ENCODE peak calls at places on chromosomes 2 and 18, in eight cellular contexts. D is fibroblast of mammary gland, P is AG09309, S is heart right ventricle, L is K562, B is neural crest cell, V is kidney, H is stomach. K is an unnamed sample.

GRCh38 chr2:234632527-234633391 is 135.9 kb upstream of the ARL4C start:
- DNase-seq in D (peak; percentile 78), P (peak; percentile 78), S (no peak), L (no peak), B (no peak), V (no peak), H (no peak), K (no peak)

GRCh38 chr18:61575419-61575818 is 242.2 kb downstream of the CDH20 start:
- DNase-seq in D (no peak), P (no peak), S (no peak), L (no peak), B (no peak), V (no peak), H (no peak), K (no peak)

GRCh38 chr2:46942143-46942526 is 26.5 kb upstream of the MCFD2 start:
- DNase-seq in D (no peak), P (no peak), S (peak; percentile 34), L (peak; percentile 38), B (no peak), V (peak; percentile 77), H (peak; percentile 50), K (no peak)

GRCh38 chr2:73939419-73939818 is 12.7 kb downstream of the DGUOK start:
- DNase-seq in D (peak; percentile 86), P (peak; percentile 20), S (no peak), L (no peak), B (no peak), V (no peak), H (peak; percentile 55), K (no peak)

GRCh38 chr2:197677056-197677455 is 1.7 kb upstream of the RFTN2 start:
- DNase-seq in D (no peak), P (no peak), S (no peak), L (no peak), B (no peak), V (no peak), H (no peak), K (no peak)

GRCh38 chr2:37871453-37872191 is 53.5 kb upstream of the RMDN2 start:
- DNase-seq in D (peak; percentile 86), P (peak; percentile 71), S (no peak), L (no peak), B (no peak), V (no peak), H (no peak), K (no peak)

GRCh38 chr2:20796374-20796791 is 26.5 kb downstream of the LDAH start:
- DNase-seq in D (peak; percentile 69), P (peak; percentile 27), S (no peak), L (no peak), B (no peak), V (no peak), H (no peak), K (no peak)

GRCh38 chr2:129374452-129374851 is 605.0 kb upstream of the RAB6C start:
- DNase-seq in D (no peak), P (no peak), S (no peak), L (no peak), B (no peak), V (no peak), H (no peak), K (no peak)

GRCh38 chr2:112021781-112022231 is 33.3 kb upstream of the TMEM87B start:
- DNase-seq in D (peak; percentile 36), P (no peak), S (no peak), L (peak; percentile 80), B (no peak), V (no peak), H (no peak), K (no peak)

GRCh38 chr18:6022089-6022444 is 126.7 kb upstream of the TMEM200C start:
- DNase-seq in D (peak; percentile 49), P (no peak), S (no peak), L (no peak), B (no peak), V (no peak), H (no peak), K (no peak)

GRCh38 chr2:101208830-101209229 is 43.9 kb upstream of the CNOT11 start:
- DNase-seq in D (no peak), P (no peak), S (no peak), L (no peak), B (no peak), V (no peak), H (no peak), K (no peak)

GRCh38 chr2:101200714-101201113 is 49.5 kb upstream of the TBC1D8 start:
- DNase-seq in D (peak; percentile 76), P (no peak), S (no peak), L (no peak), B (no peak), V (no peak), H (no peak), K (no peak)

GRCh38 chr2:101206080-101206479 is 46.6 kb upstream of the CNOT11 start:
- DNase-seq in D (no peak), P (no peak), S (no peak), L (no peak), B (no peak), V (no peak), H (no peak), K (no peak)

GRCh38 chr2:101204400-101205095 is 48.1 kb upstream of the CNOT11 start:
- DNase-seq in D (no peak), P (no peak), S (no peak), L (no peak), B (no peak), V (no peak), H (no peak), K (no peak)

GRCh38 chr2:101205521-101205998 is 47.1 kb upstream of the CNOT11 start:
- DNase-seq in D (peak; percentile 89), P (peak; percentile 68), S (no peak), L (peak; percentile 57), B (peak; percentile 21), V (no peak), H (peak; percentile 61), K (no peak)
- TF ChIP-seq CTCF in D (peak; percentile 67), P (peak; percentile 63), S (peak; percentile 59), L (peak; percentile 46), B (peak; percentile 67), V (peak; percentile 64), H (peak; percentile 37), K (peak; percentile 59)

DNA sequence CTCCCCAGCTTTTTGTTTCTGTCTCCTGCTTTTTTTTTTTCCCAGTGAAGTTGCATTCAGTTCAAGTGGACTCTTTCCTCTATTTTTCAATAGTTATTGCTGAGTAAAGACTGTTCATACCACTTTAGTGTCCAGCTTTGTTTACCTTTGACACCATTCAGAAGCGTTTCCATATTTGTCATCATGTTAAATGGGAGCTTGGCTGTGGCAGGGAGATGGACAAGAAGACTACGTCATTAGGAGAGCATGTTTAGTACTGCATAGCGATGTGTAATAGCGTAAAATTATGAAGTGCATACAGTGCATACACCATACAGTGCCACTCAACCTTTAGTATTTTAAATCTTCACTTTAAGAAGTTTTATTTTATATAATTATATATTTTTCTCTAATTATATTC is 655.9 kb downstream of the DCC start:
- DNase-seq in D (no peak), P (no peak), S (no peak), L (no peak), B (no peak), V (no peak), H (no peak), K (no peak)
- TF ChIP-seq CTCF in D (no peak), P (no peak), S (no peak), L (no peak), B (no peak), V (no peak), H (no peak), K (no peak)

GRCh38 chr2:54773838-54774237 is 50.4 kb downstream of the EML6 start:
- DNase-seq in D (peak; percentile 20), P (no peak), S (no peak), L (peak; percentile 15), B (no peak), V (no peak), H (no peak), K (no peak)
- TF ChIP-seq CTCF in D (peak; percentile 37), P (peak; percentile 24), S (no peak), L (peak; percentile 33), B (peak; percentile 53), V (no peak), H (no peak), K (peak; percentile 30)

GRCh38 chr2:222610746-222611145 is 45.1 kb downstream of the FARSB start:
- DNase-seq in D (peak; percentile 35), P (no peak), S (no peak), L (no peak), B (no peak), V (no peak), H (no peak), K (no peak)
- TF ChIP-seq CTCF in D (peak; percentile 19), P (no peak), S (peak; percentile 7), L (no peak), B (no peak), V (no peak), H (no peak), K (no peak)

GRCh38 chr2:169690958-169691357 is 3.2 kb downstream of the CFAP210 start:
- DNase-seq in D (no peak), P (no peak), S (no peak), L (no peak), B (no peak), V (no peak), H (no peak), K (no peak)

GRCh38 chr2:169694113-169694893 is at the start of the genes CFAP210 and PHOSPHO2:
- DNase-seq in D (peak; percentile 93), P (peak; percentile 80), S (peak; percentile 100), L (peak; percentile 100), B (peak; percentile 95), V (peak; percentile 100), H (peak; percentile 100), K (peak; percentile 91)

GRCh38 chr2:169694894-169695260 is 608 bp downstream of the PHOSPHO2 start:
- DNase-seq in D (no peak), P (no peak), S (no peak), L (no peak), B (no peak), V (no peak), H (no peak), K (no peak)

GRCh38 chr2:169696381-169696780 is 2.1 kb downstream of the PHOSPHO2 start:
- DNase-seq in D (no peak), P (no peak), S (no peak), L (no peak), B (no peak), V (no peak), H (no peak), K (no peak)

GRCh38 chr2:169693344-169693743 is 861 bp downstream of the CFAP210 start:
- DNase-seq in D (peak; percentile 6), P (no peak), S (no peak), L (peak; percentile 43), B (no peak), V (no peak), H (no peak), K (no peak)
- TF ChIP-seq CTCF in D (peak; percentile 6), P (no peak), S (peak; percentile 21), L (no peak), B (no peak), V (peak; percentile 6), H (no peak), K (no peak)

K was measured in progenitor cell of endocrine pancreas.